ENCODE peak calls at places on chromosomes 6 and 20, in seven cellular contexts. Q is PC-3, K is breast epithelium, I is tibial nerve, M is HL-60, N is hepatocyte, Y is coronary artery. P is an unnamed sample.

GRCh38 chr6:128882560-128882959 is 378 bp upstream of the LAMA2 start:
- DNase-seq in M (no peak), I (no peak), N (peak; percentile 9), K (no peak), Q (no peak), Y (no peak), P (no peak)

GRCh38 chr6:105817961-105818360 is 268.2 kb upstream of the PRDM1 start:
- DNase-seq in Q (no peak), K (no peak), I (no peak), M (no peak), N (no peak), Y (no peak), P (no peak)

GRCh38 chr20:10563935-10564492 is 109.8 kb downstream of the JAG1 start:
- DNase-seq in M (no peak), Y (no peak), Q (no peak), K (no peak), N (no peak), I (no peak), P (no peak)

GRCh38 chr6:140747114-140747513 is 1372.7 kb upstream of the CITED2 start:
- DNase-seq in N (no peak), I (no peak), Q (no peak), Y (no peak), M (no peak), K (no peak), P (no peak)

GRCh38 chr6:24469829-24470228 is 19.5 kb downstream of the GPLD1 start:
- DNase-seq in I (no peak), N (no peak), Y (no peak), K (no peak), M (no peak), Q (no peak), P (no peak)

GRCh38 chr20:35523298-35523888 is 6.1 kb downstream of the C20orf173 start:
- DNase-seq in Y (no peak), M (no peak), Q (peak; percentile 57), N (no peak), I (peak; percentile 22), K (no peak), P (no peak)

GRCh38 chr6:128280960-128281359 is 239.4 kb downstream of the PTPRK start:
- DNase-seq in M (no peak), I (no peak), K (no peak), Y (no peak), Q (no peak), N (no peak), P (no peak)

GRCh38 chr6:41546866-41547798 is 951 bp downstream of the FOXP4 start:
- DNase-seq in I (no peak), K (peak; percentile 27), Q (peak; percentile 33), N (peak; percentile 73), M (no peak), Y (peak; percentile 79), P (no peak)

GRCh38 chr20:21396921-21397340 is 395 bp downstream of the NKX2-4 start:
- DNase-seq in Y (no peak), K (no peak), Q (no peak), N (peak; percentile 20), M (no peak), I (no peak), P (no peak)

GRCh38 chr6:144317736-144318135 is 32.6 kb downstream of the UTRN start:
- DNase-seq in Y (no peak), M (no peak), I (no peak), N (no peak), K (no peak), Q (no peak), P (no peak)

GRCh38 chr6:170040906-170041305 is 250.0 kb downstream of the DLL1 start:
- DNase-seq in Y (no peak), M (no peak), Q (no peak), N (no peak), I (no peak), K (no peak), P (no peak)

GRCh38 chr6:170042596-170043118 is 248.2 kb downstream of the DLL1 start:
- DNase-seq in I (no peak), Q (no peak), N (no peak), K (no peak), M (no peak), Y (no peak), P (no peak)

GRCh38 chr6:170041526-170041925 is 249.4 kb downstream of the DLL1 start:
- DNase-seq in N (no peak), Q (no peak), K (no peak), I (no peak), Y (no peak), M (no peak), P (no peak)

GRCh38 chr6:170043150-170043819 is 247.6 kb downstream of the DLL1 start:
- DNase-seq in Q (no peak), M (no peak), I (no peak), Y (no peak), K (no peak), N (no peak), P (no peak)

GRCh38 chr6:170042086-170042485 is 248.8 kb downstream of the DLL1 start:
- DNase-seq in I (no peak), Y (no peak), K (no peak), Q (no peak), M (no peak), N (no peak), P (no peak)
- H3K27ac ChIP-seq in I (no peak overlapping the region), Y (no peak overlapping the region), K (no peak overlapping the region), Q (no peak overlapping the region), M (no peak overlapping the region), N (no peak overlapping the region), P (no peak overlapping the region)

GRCh38 chr20:17589161-17589834 is 19.4 kb downstream of the DSTN start:
- DNase-seq in M (no peak), K (no peak), N (no peak), Q (no peak), I (no peak), Y (no peak), P (no peak)
- H3K27ac ChIP-seq in M (no peak overlapping the region), K (no peak overlapping the region), N (no peak overlapping the region), Q (no peak overlapping the region), I (no peak overlapping the region), Y (peak overlapping the region; percentile 87), P (no peak overlapping the region)

GRCh38 chr20:59678286-59678685 is 73.9 kb downstream of the PHACTR3 start:
- DNase-seq in N (no peak), M (no peak), I (no peak), Q (no peak), Y (peak; percentile 28), K (no peak), P (no peak)

GRCh38 chr20:59676877-59677140 is 72.5 kb downstream of the PHACTR3 start:
- DNase-seq in Y (no peak), Q (no peak), I (no peak), N (no peak), K (no peak), M (no peak), P (no peak)

GRCh38 chr20:59677586-59677985 is 73.2 kb downstream of the PHACTR3 start:
- DNase-seq in M (no peak), I (no peak), Q (no peak), N (no peak), Y (peak; percentile 14), K (no peak), P (no peak)

GRCh38 chr20:59673998-59674445 is 69.7 kb downstream of the PHACTR3 start:
- DNase-seq in K (peak; percentile 2), N (no peak), Y (peak; percentile 36), M (no peak), I (no peak), Q (no peak), P (no peak)

DNA sequence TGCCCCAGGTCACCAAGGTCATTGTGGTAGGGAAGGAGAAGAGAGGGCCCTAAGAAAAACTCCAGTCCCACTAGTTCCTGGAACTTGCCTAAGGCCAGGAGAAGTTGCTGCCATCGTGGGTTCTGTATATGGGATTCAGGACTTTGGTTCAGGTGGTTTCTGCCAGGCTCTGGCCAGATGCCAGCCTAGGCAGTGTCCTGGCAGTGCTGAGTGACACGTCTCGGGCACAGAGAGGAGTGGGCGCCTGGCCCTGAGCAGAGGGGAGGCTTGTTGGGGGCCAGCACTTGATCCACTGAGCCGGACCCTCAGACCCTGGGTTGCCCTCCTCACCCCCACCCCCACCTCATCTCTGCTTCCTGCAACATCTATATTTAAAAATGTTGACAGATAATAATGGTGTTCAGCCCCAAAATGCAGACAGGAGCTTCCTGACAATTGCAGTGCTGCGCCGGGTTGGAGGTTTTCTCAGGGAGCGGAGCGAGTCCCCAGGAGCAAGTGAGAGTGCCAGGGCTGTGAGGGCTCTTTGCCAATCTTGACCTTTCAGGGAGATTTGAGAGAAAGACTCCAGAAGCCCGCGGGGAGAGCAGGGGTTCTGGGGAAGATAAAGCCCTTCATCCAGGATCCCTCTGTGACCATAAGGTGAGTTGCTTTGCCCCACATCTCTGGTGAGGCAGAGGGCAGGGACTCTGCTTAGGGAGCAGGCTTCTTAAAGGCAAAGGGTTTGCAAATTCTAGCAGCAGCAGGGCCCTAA is 72.0 kb downstream of the PHACTR3 start:
- DNase-seq in K (no peak), Q (no peak), I (no peak), M (no peak), Y (peak; percentile 56), N (no peak), P (peak; percentile 32)
- H3K27ac ChIP-seq in K (no peak overlapping the region), Q (no peak overlapping the region), I (no peak overlapping the region), M (no peak overlapping the region), Y (no peak overlapping the region), N (no peak overlapping the region), P (peak overlapping the region; percentile 35)

GRCh38 chr20:49908258-49908565 is 7.1 kb downstream of the SPATA2 start:
- DNase-seq in M (no peak), N (no peak), Q (no peak), K (peak; percentile 46), Y (no peak), I (no peak), P (no peak)
- H3K27ac ChIP-seq in M (no peak overlapping the region), N (no peak overlapping the region), Q (no peak overlapping the region), K (no peak overlapping the region), Y (no peak overlapping the region), I (no peak overlapping the region), P (peak overlapping the region; percentile 42)

GRCh38 chr20:37570419-37570818 is 42.7 kb upstream of the BLCAP start:
- DNase-seq in N (no peak), Y (no peak), Q (no peak), M (no peak), K (no peak), I (no peak), P (no peak)

GRCh38 chr20:37567331-37567665 is 39.6 kb upstream of the BLCAP start:
- DNase-seq in Q (no peak), Y (no peak), M (no peak), N (no peak), K (no peak), I (no peak), P (no peak)

GRCh38 chr20:37565134-37565811 is 37.6 kb upstream of the BLCAP start:
- DNase-seq in Q (no peak), N (no peak), Y (no peak), K (no peak), M (no peak), I (no peak), P (no peak)

GRCh38 chr20:37566590-37567330 is 39.1 kb upstream of the BLCAP start:
- DNase-seq in K (no peak), M (no peak), I (no peak), Q (no peak), N (no peak), Y (no peak), P (no peak)

GRCh38 chr20:37567671-37568588 is 40.3 kb upstream of the BLCAP start:
- DNase-seq in K (no peak), Q (peak; percentile 27), N (no peak), I (no peak), M (no peak), Y (no peak), P (no peak)
- H3K27ac ChIP-seq in K (no peak overlapping the region), Q (no peak overlapping the region), N (no peak overlapping the region), I (no peak overlapping the region), M (no peak overlapping the region), Y (no peak overlapping the region), P (no peak overlapping the region)